ENCODE peak calls at places on chromosomes 6 and 20, in eight cellular contexts. R is HS-27A; Z is activated B cell treated with CpG ODN at 0.5 μM for 24 hours; T is BE2C; F is activated CD4-positive, alpha-beta T cell treated with anti-CD3 and anti-CD28 coated beads for 1 hour; B is iris pigment epithelial cell; G is fibroblast of pulmonary artery; K is lung microvascular endothelial cell. O is an unnamed sample.
A peak's percentile ranks its signal among the peaks of the same experiment; 100 is the strongest.

GRCh38 chr6:26588965-26589364 is 7.8 kb upstream of the ABT1 start:
- DNase-seq in R (no peak), Z (no peak), T (no peak), F (no peak), B (no peak), G (no peak), K (no peak), O (no peak)

GRCh38 chr20:40813213-40813510 is 124.1 kb upstream of the MAFB start:
- DNase-seq in R (no peak), Z (no peak), T (no peak), F (no peak), B (no peak), G (no peak), K (no peak), O (no peak)

GRCh38 chr20:46043556-46043955 is 14.5 kb downstream of the SLC12A5 start:
- DNase-seq in R (no peak), Z (no peak), T (no peak), F (no peak), B (no peak), G (no peak), K (no peak), O (no peak)

GRCh38 chr6:39313526-39314272 is 520 bp downstream of the KCNK17 start:
- DNase-seq in R (no peak), Z (no peak), T (no peak), F (no peak), B (no peak), G (no peak), K (no peak), O (no peak)

GRCh38 chr20:237479-237878 is 10.4 kb downstream of the DEFB129 start:
- DNase-seq in R (no peak), Z (no peak), T (no peak), F (no peak), B (peak; percentile 1), G (no peak), K (no peak), O (peak; percentile 80)

GRCh38 chr6:169976301-169977081 is 225.1 kb downstream of the ERMARD start:
- DNase-seq in R (no peak), Z (no peak), T (no peak), F (no peak), B (no peak), G (no peak), K (no peak), O (no peak)

GRCh38 chr6:15255481-15256414 is 9.9 kb downstream of the JARID2 start:
- DNase-seq in R (no peak), Z (no peak), T (no peak), F (no peak), B (no peak), G (no peak), K (no peak), O (no peak)

GRCh38 chr6:134082191-134082590 is 29.8 kb upstream of the SLC2A12 start:
- DNase-seq in R (no peak), Z (no peak), T (no peak), F (no peak), B (no peak), G (no peak), K (no peak), O (no peak)

GRCh38 chr20:57013221-57013620 is 253.2 kb downstream of the BMP7 start:
- DNase-seq in R (no peak), Z (no peak), T (no peak), F (no peak), B (no peak), G (no peak), K (no peak), O (no peak)

GRCh38 chr6:129592516-129593232 is 117.3 kb downstream of the ARHGAP18 start:
- DNase-seq in R (no peak), Z (no peak), T (no peak), F (no peak), B (peak; percentile 39), G (no peak), K (no peak), O (no peak)

GRCh38 chr20:48741669-48742068 is 86.1 kb downstream of the PREX1 start:
- DNase-seq in R (no peak), Z (no peak), T (no peak), F (no peak), B (no peak), G (no peak), K (no peak), O (no peak)

GRCh38 chr6:71977860-71978259 is 91.5 kb downstream of the RIMS1 start:
- DNase-seq in R (no peak), Z (no peak), T (no peak), F (no peak), B (no peak), G (peak; percentile 3), K (peak; percentile 16), O (no peak)

GRCh38 chr6:11585426-11586016 is 48.0 kb downstream of the TMEM170B start:
- DNase-seq in R (no peak), Z (no peak), T (no peak), F (no peak), B (peak; percentile 68), G (peak; percentile 84), K (peak; percentile 84), O (no peak)

GRCh38 chr6:87945181-87945580 is 102.5 kb upstream of the SPACA1 start:
- DNase-seq in R (no peak), Z (no peak), T (no peak), F (no peak), B (no peak), G (no peak), K (no peak), O (no peak)

GRCh38 chr20:38106461-38106860 is 58.6 kb downstream of the TGM2 start:
- DNase-seq in R (no peak), Z (no peak), T (no peak), F (no peak), B (no peak), G (no peak), K (no peak), O (no peak)

GRCh38 chr6:3165631-3166534 is 8.5 kb upstream of the TUBB2A start:
- DNase-seq in R (no peak), Z (no peak), T (no peak), F (no peak), B (peak; percentile 77), G (peak; percentile 76), K (no peak), O (no peak)

GRCh38 chr6:53643481-53643965 is 22.0 kb downstream of the KLHL31 start:
- DNase-seq in R (no peak), Z (no peak), T (no peak), F (no peak), B (no peak), G (no peak), K (no peak), O (no peak)

GRCh38 chr20:40335437-40335836 is 353.6 kb downstream of the MAFB start:
- DNase-seq in R (no peak), Z (no peak), T (no peak), F (no peak), B (no peak), G (no peak), K (no peak), O (no peak)

GRCh38 chr6:160337991-160338390 is 10.2 kb upstream of the SLC22A3 start:
- DNase-seq in R (no peak), Z (no peak), T (no peak), F (no peak), B (peak; percentile 20), G (peak; percentile 33), K (no peak), O (no peak)

O was measured in GDM1.